ENCODE peak calls at places on chromosomes 5 and 9, in seven cellular contexts. One of them, this sample, is unnamed.
A peak's percentile ranks its signal among the peaks of the same experiment; 100 is the strongest.

GRCh38 chr9:123451011-123451410 is 95.0 kb downstream of the CRB2 start:
- DNase-seq in Panc1: no peak
- DNase-seq in CD8-positive, alpha-beta T cell: no peak
- DNase-seq in upper lobe of right lung: no peak
- DNase-seq in GM23248: no peak
- DNase-seq in Peyer's patch: no peak
- DNase-seq in mammary epithelial cell: no peak
- DNase-seq in this sample: no peak

GRCh38 chr5:141508440-141508807 is 19.5 kb downstream of the PCDHGC5 start:
- DNase-seq in Panc1: no peak
- DNase-seq in CD8-positive, alpha-beta T cell: no peak
- DNase-seq in upper lobe of right lung: no peak
- DNase-seq in GM23248: peak; percentile 69
- DNase-seq in Peyer's patch: no peak
- DNase-seq in mammary epithelial cell: no peak
- DNase-seq in this sample: no peak

GRCh38 chr9:536597-537511 is 304.6 kb upstream of the DMRT1 start:
- DNase-seq in Panc1: no peak
- DNase-seq in CD8-positive, alpha-beta T cell: no peak
- DNase-seq in upper lobe of right lung: no peak
- DNase-seq in GM23248: no peak
- DNase-seq in Peyer's patch: no peak
- DNase-seq in mammary epithelial cell: no peak
- DNase-seq in this sample: no peak

GRCh38 chr9:125043148-125043547 is 100.2 kb downstream of the SCAI start:
- DNase-seq in Panc1: no peak
- DNase-seq in CD8-positive, alpha-beta T cell: no peak
- DNase-seq in upper lobe of right lung: no peak
- DNase-seq in GM23248: no peak
- DNase-seq in Peyer's patch: no peak
- DNase-seq in mammary epithelial cell: no peak
- DNase-seq in this sample: no peak

GRCh38 chr5:14526493-14526892 is 55.1 kb upstream of the OTULINL start:
- DNase-seq in Panc1: no peak
- DNase-seq in CD8-positive, alpha-beta T cell: no peak
- DNase-seq in upper lobe of right lung: no peak
- DNase-seq in GM23248: no peak
- DNase-seq in Peyer's patch: no peak
- DNase-seq in mammary epithelial cell: no peak
- DNase-seq in this sample: no peak

GRCh38 chr9:698276-698675 is 143.2 kb upstream of the DMRT1 start:
- DNase-seq in Panc1: no peak
- DNase-seq in CD8-positive, alpha-beta T cell: no peak
- DNase-seq in upper lobe of right lung: no peak
- DNase-seq in GM23248: peak; percentile 86
- DNase-seq in Peyer's patch: no peak
- DNase-seq in mammary epithelial cell: no peak
- DNase-seq in this sample: no peak

GRCh38 chr9:115593587-115594091 is 475.7 kb upstream of the TNC start:
- DNase-seq in Panc1: no peak
- DNase-seq in CD8-positive, alpha-beta T cell: no peak
- DNase-seq in upper lobe of right lung: no peak
- DNase-seq in GM23248: peak; percentile 73
- DNase-seq in Peyer's patch: no peak
- DNase-seq in mammary epithelial cell: peak; percentile 47
- DNase-seq in this sample: no peak

GRCh38 chr9:76756273-76756650 is 8.0 kb upstream of the PCA3 start:
- DNase-seq in Panc1: no peak
- DNase-seq in CD8-positive, alpha-beta T cell: no peak
- DNase-seq in upper lobe of right lung: no peak
- DNase-seq in GM23248: peak; percentile 68
- DNase-seq in Peyer's patch: peak; percentile 73
- DNase-seq in mammary epithelial cell: peak; percentile 6
- DNase-seq in this sample: peak; percentile 65

GRCh38 chr9:36665387-36665786 is 92.7 kb downstream of the MELK start:
- DNase-seq in Panc1: no peak
- DNase-seq in CD8-positive, alpha-beta T cell: no peak
- DNase-seq in upper lobe of right lung: no peak
- DNase-seq in GM23248: no peak
- DNase-seq in Peyer's patch: no peak
- DNase-seq in mammary epithelial cell: no peak
- DNase-seq in this sample: no peak

GRCh38 chr5:174935854-174936474 is 211.6 kb downstream of the MSX2 start:
- DNase-seq in Panc1: peak; percentile 51
- DNase-seq in CD8-positive, alpha-beta T cell: peak; percentile 30
- DNase-seq in upper lobe of right lung: no peak
- DNase-seq in GM23248: peak; percentile 65
- DNase-seq in Peyer's patch: peak; percentile 65
- DNase-seq in mammary epithelial cell: peak; percentile 12
- DNase-seq in this sample: peak; percentile 44

GRCh38 chr9:14238518-14238917 is 75.4 kb downstream of the NFIB start:
- DNase-seq in Panc1: no peak
- DNase-seq in CD8-positive, alpha-beta T cell: no peak
- DNase-seq in upper lobe of right lung: no peak
- DNase-seq in GM23248: peak; percentile 43
- DNase-seq in Peyer's patch: no peak
- DNase-seq in mammary epithelial cell: peak; percentile 88
- DNase-seq in this sample: no peak

GRCh38 chr5:142422426-142422825 is 97.6 kb upstream of the SPRY4 start:
- DNase-seq in Panc1: no peak
- DNase-seq in CD8-positive, alpha-beta T cell: no peak
- DNase-seq in upper lobe of right lung: no peak
- DNase-seq in GM23248: peak; percentile 79
- DNase-seq in Peyer's patch: no peak
- DNase-seq in mammary epithelial cell: peak; percentile 53
- DNase-seq in this sample: no peak

GRCh38 chr9:136061405-136061804 is 33.7 kb downstream of the NACC2 start:
- DNase-seq in Panc1: no peak
- DNase-seq in CD8-positive, alpha-beta T cell: no peak
- DNase-seq in upper lobe of right lung: peak; percentile 57
- DNase-seq in GM23248: no peak
- DNase-seq in Peyer's patch: peak; percentile 36
- DNase-seq in mammary epithelial cell: no peak
- DNase-seq in this sample: no peak

GRCh38 chr5:110008131-110008530 is 318.4 kb downstream of the MAN2A1 start:
- DNase-seq in Panc1: no peak
- DNase-seq in CD8-positive, alpha-beta T cell: no peak
- DNase-seq in upper lobe of right lung: no peak
- DNase-seq in GM23248: no peak
- DNase-seq in Peyer's patch: no peak
- DNase-seq in mammary epithelial cell: no peak
- DNase-seq in this sample: no peak

GRCh38 chr5:37757980-37758582 is 81.8 kb downstream of the GDNF start:
- DNase-seq in Panc1: no peak
- DNase-seq in CD8-positive, alpha-beta T cell: no peak
- DNase-seq in upper lobe of right lung: no peak
- DNase-seq in GM23248: peak; percentile 32
- DNase-seq in Peyer's patch: no peak
- DNase-seq in mammary epithelial cell: no peak
- DNase-seq in this sample: no peak

GRCh38 chr5:72272393-72272792 is 47.6 kb downstream of the MRPS27 start:
- DNase-seq in Panc1: no peak
- DNase-seq in CD8-positive, alpha-beta T cell: no peak
- DNase-seq in upper lobe of right lung: no peak
- DNase-seq in GM23248: no peak
- DNase-seq in Peyer's patch: no peak
- DNase-seq in mammary epithelial cell: no peak
- DNase-seq in this sample: no peak

GRCh38 chr9:92737611-92738299 is 26.9 kb downstream of the BICD2 start:
- DNase-seq in Panc1: no peak
- DNase-seq in CD8-positive, alpha-beta T cell: no peak
- DNase-seq in upper lobe of right lung: peak; percentile 59
- DNase-seq in GM23248: no peak
- DNase-seq in Peyer's patch: peak; percentile 59
- DNase-seq in mammary epithelial cell: no peak
- DNase-seq in this sample: no peak

GRCh38 chr5:176680226-176680563 is 32.9 kb downstream of the TSPAN17 start:
- DNase-seq in Panc1: no peak
- DNase-seq in CD8-positive, alpha-beta T cell: no peak
- DNase-seq in upper lobe of right lung: no peak
- DNase-seq in GM23248: peak; percentile 14
- DNase-seq in Peyer's patch: no peak
- DNase-seq in mammary epithelial cell: no peak
- DNase-seq in this sample: no peak

GRCh38 chr9:114611516-114612271 is 603 bp downstream of the TMEM268 start:
- DNase-seq in Panc1: no peak
- DNase-seq in CD8-positive, alpha-beta T cell: peak; percentile 55
- DNase-seq in upper lobe of right lung: peak; percentile 86
- DNase-seq in GM23248: peak; percentile 85
- DNase-seq in Peyer's patch: peak; percentile 72
- DNase-seq in mammary epithelial cell: peak; percentile 46
- DNase-seq in this sample: peak; percentile 62

GRCh38 chr9:72187296-72187695 is 38.1 kb downstream of the GDA start:
- DNase-seq in Panc1: no peak
- DNase-seq in CD8-positive, alpha-beta T cell: no peak
- DNase-seq in upper lobe of right lung: no peak
- DNase-seq in GM23248: no peak
- DNase-seq in Peyer's patch: no peak
- DNase-seq in mammary epithelial cell: no peak
- DNase-seq in this sample: no peak

GRCh38 chr5:159412284-159413046 is 82.2 kb upstream of the IL12B start:
- DNase-seq in Panc1: no peak
- DNase-seq in CD8-positive, alpha-beta T cell: peak; percentile 65
- DNase-seq in upper lobe of right lung: no peak
- DNase-seq in GM23248: no peak
- DNase-seq in Peyer's patch: peak; percentile 65
- DNase-seq in mammary epithelial cell: peak; percentile 9
- DNase-seq in this sample: peak; percentile 34

GRCh38 chr5:80255425-80255751 is 460 bp downstream of the SERINC5 start:
- DNase-seq in Panc1: no peak
- DNase-seq in CD8-positive, alpha-beta T cell: peak; percentile 32
- DNase-seq in upper lobe of right lung: peak; percentile 89
- DNase-seq in GM23248: peak; percentile 87
- DNase-seq in Peyer's patch: peak; percentile 84
- DNase-seq in mammary epithelial cell: peak; percentile 71
- DNase-seq in this sample: peak; percentile 87

GRCh38 chr5:116301110-116301509 is 216.3 kb downstream of the COMMD10 start:
- DNase-seq in Panc1: no peak
- DNase-seq in CD8-positive, alpha-beta T cell: no peak
- DNase-seq in upper lobe of right lung: no peak
- DNase-seq in GM23248: no peak
- DNase-seq in Peyer's patch: no peak
- DNase-seq in mammary epithelial cell: no peak
- DNase-seq in this sample: no peak

DNA sequence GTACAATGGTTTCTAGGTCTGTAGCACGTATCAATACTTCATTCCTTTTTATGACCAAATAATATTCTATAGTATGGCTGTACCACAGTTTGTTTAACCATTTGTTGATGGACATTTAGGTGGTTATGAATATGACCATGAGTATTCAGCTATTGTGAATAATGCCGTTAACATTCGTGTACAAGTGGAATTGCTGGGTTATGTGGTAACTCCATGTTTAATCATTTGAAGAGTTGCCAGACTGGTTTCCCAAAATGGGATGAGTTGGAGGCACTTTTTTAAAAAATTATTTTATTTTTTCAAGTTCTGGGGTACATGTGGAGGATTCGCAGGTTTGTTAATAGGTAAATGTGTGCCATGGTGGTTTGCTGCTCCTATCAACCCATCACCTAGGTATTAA is 4.6 kb downstream of the SNX2 start:
- DNase-seq in Panc1: no peak
- DNase-seq in CD8-positive, alpha-beta T cell: no peak
- DNase-seq in upper lobe of right lung: no peak
- DNase-seq in GM23248: peak; percentile 13
- DNase-seq in Peyer's patch: no peak
- DNase-seq in mammary epithelial cell: no peak
- DNase-seq in this sample: no peak
- H3K4me1 ChIP-seq in Panc1: peaks cover 11% of the 10 kb centered on the region
- H3K4me1 ChIP-seq in CD8-positive, alpha-beta T cell: peaks cover 34% of the 10 kb centered on the region
- H3K4me1 ChIP-seq in upper lobe of right lung: peaks cover 24% of the 10 kb centered on the region
- H3K4me1 ChIP-seq in GM23248: peaks cover 18% of the 10 kb centered on the region
- H3K4me1 ChIP-seq in Peyer's patch: peaks cover 19% of the 10 kb centered on the region
- H3K4me1 ChIP-seq in mammary epithelial cell: peaks cover 10% of the 10 kb centered on the region
- H3K4me1 ChIP-seq in this sample: peaks cover 15% of the 10 kb centered on the region

DNA sequence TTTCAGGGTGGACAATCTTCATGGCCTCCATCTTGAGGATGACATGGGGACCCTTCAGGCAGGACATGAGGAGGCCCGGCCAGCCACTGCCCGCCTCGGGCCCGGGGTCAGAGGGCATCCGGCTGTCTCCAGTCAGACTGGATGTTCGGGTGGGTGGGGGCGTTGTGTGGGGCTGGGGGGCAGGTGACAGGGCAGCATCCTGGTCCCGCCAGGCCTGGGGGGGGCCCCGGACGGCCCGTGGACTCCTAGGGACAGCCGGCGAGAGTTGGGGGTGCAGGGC is 1.0 kb downstream of the RNF208 start:
- DNase-seq in Panc1: no peak
- DNase-seq in CD8-positive, alpha-beta T cell: no peak
- DNase-seq in upper lobe of right lung: no peak
- DNase-seq in GM23248: no peak
- DNase-seq in Peyer's patch: no peak
- DNase-seq in mammary epithelial cell: no peak
- DNase-seq in this sample: no peak
- H3K4me1 ChIP-seq in Panc1: peaks cover 29% of the 10 kb centered on the region
- H3K4me1 ChIP-seq in CD8-positive, alpha-beta T cell: peaks cover 14% of the 10 kb centered on the region
- H3K4me1 ChIP-seq in upper lobe of right lung: peaks cover 14% of the 10 kb centered on the region
- H3K4me1 ChIP-seq in GM23248: peaks cover 16% of the 10 kb centered on the region
- H3K4me1 ChIP-seq in Peyer's patch: peaks cover 44% of the 10 kb centered on the region
- H3K4me1 ChIP-seq in mammary epithelial cell: peaks cover 54% of the 10 kb centered on the region
- H3K4me1 ChIP-seq in this sample: peaks cover 29% of the 10 kb centered on the region

GRCh38 chr9:128902351-128903078 is 18.3 kb upstream of the PHYHD1 start:
- DNase-seq in Panc1: no peak
- DNase-seq in CD8-positive, alpha-beta T cell: peak; percentile 89
- DNase-seq in upper lobe of right lung: no peak
- DNase-seq in GM23248: no peak
- DNase-seq in Peyer's patch: peak; percentile 96
- DNase-seq in mammary epithelial cell: peak; percentile 96
- DNase-seq in this sample: peak; percentile 93
- H3K4me1 ChIP-seq in Panc1: no peaks in the 10 kb centered on the region
- H3K4me1 ChIP-seq in CD8-positive, alpha-beta T cell: peaks cover 69% of the 10 kb centered on the region
- H3K4me1 ChIP-seq in upper lobe of right lung: peaks cover 32% of the 10 kb centered on the region
- H3K4me1 ChIP-seq in GM23248: peaks cover 16% of the 10 kb centered on the region
- H3K4me1 ChIP-seq in Peyer's patch: peaks cover 17% of the 10 kb centered on the region
- H3K4me1 ChIP-seq in mammary epithelial cell: peaks cover 65% of the 10 kb centered on the region
- H3K4me1 ChIP-seq in this sample: peaks cover 14% of the 10 kb centered on the region

GRCh38 chr5:98781520-98781919 is 8.1 kb downstream of the RGMB start:
- DNase-seq in Panc1: no peak
- DNase-seq in CD8-positive, alpha-beta T cell: no peak
- DNase-seq in upper lobe of right lung: no peak
- DNase-seq in GM23248: peak; percentile 40
- DNase-seq in Peyer's patch: no peak
- DNase-seq in mammary epithelial cell: no peak
- DNase-seq in this sample: no peak

GRCh38 chr5:98785244-98785643 is 11.8 kb downstream of the RGMB start:
- DNase-seq in Panc1: no peak
- DNase-seq in CD8-positive, alpha-beta T cell: no peak
- DNase-seq in upper lobe of right lung: no peak
- DNase-seq in GM23248: no peak
- DNase-seq in Peyer's patch: no peak
- DNase-seq in mammary epithelial cell: no peak
- DNase-seq in this sample: no peak

GRCh38 chr5:98781964-98782363 is 8.5 kb downstream of the RGMB start:
- DNase-seq in Panc1: no peak
- DNase-seq in CD8-positive, alpha-beta T cell: no peak
- DNase-seq in upper lobe of right lung: no peak
- DNase-seq in GM23248: peak; percentile 29
- DNase-seq in Peyer's patch: no peak
- DNase-seq in mammary epithelial cell: no peak
- DNase-seq in this sample: no peak

GRCh38 chr5:98784411-98784810 is 10.9 kb downstream of the RGMB start:
- DNase-seq in Panc1: no peak
- DNase-seq in CD8-positive, alpha-beta T cell: no peak
- DNase-seq in upper lobe of right lung: no peak
- DNase-seq in GM23248: peak; percentile 23
- DNase-seq in Peyer's patch: no peak
- DNase-seq in mammary epithelial cell: no peak
- DNase-seq in this sample: no peak

GRCh38 chr5:98783051-98783649 is 9.7 kb downstream of the RGMB start:
- DNase-seq in Panc1: no peak
- DNase-seq in CD8-positive, alpha-beta T cell: no peak
- DNase-seq in upper lobe of right lung: no peak
- DNase-seq in GM23248: peak; percentile 11
- DNase-seq in Peyer's patch: no peak
- DNase-seq in mammary epithelial cell: no peak
- DNase-seq in this sample: peak; percentile 38
- H3K4me1 ChIP-seq in Panc1: peaks cover 10% of the 10 kb centered on the region
- H3K4me1 ChIP-seq in CD8-positive, alpha-beta T cell: no peaks in the 10 kb centered on the region
- H3K4me1 ChIP-seq in upper lobe of right lung: peaks cover 23% of the 10 kb centered on the region
- H3K4me1 ChIP-seq in GM23248: peaks cover 93% of the 10 kb centered on the region
- H3K4me1 ChIP-seq in Peyer's patch: peaks cover 51% of the 10 kb centered on the region
- H3K4me1 ChIP-seq in mammary epithelial cell: peaks cover 20% of the 10 kb centered on the region
- H3K4me1 ChIP-seq in this sample: peaks cover 45% of the 10 kb centered on the region